ENCODE peak calls at places on chromosomes 2 and 18, in ten cellular contexts. N, K, F, M, D, H, W, G, P and X are unnamed samples.

GRCh38 chr2:140085674-140086073 is 1305.5 kb upstream of the NXPH2 start:
- DNase-seq in P (no peak), W (no peak), G (no peak), H (peak; percentile 7), N (no peak), M (no peak), D (no peak), F (no peak), K (no peak), X (no peak)

GRCh38 chr2:187187521-187187920 is 260.5 kb downstream of the CALCRL start:
- DNase-seq in N (no peak), H (no peak), G (no peak), F (no peak), M (no peak), P (no peak), W (no peak), K (no peak), D (no peak), X (no peak)

GRCh38 chr2:213723707-213724106 is 439.4 kb downstream of the SPAG16 start:
- DNase-seq in F (no peak), M (no peak), G (no peak), H (no peak), P (no peak), K (no peak), N (no peak), W (no peak), D (no peak), X (no peak)

GRCh38 chr2:33275689-33276444 is 200.6 kb upstream of the RASGRP3 start:
- DNase-seq in H (peak; percentile 97), G (peak; percentile 79), P (no peak), M (peak; percentile 95), K (no peak), D (no peak), N (peak; percentile 50), F (no peak), W (no peak), X (no peak)

GRCh38 chr2:161905389-161906046 is 168.5 kb downstream of the DPP4 start:
- DNase-seq in N (peak; percentile 51), M (no peak), W (no peak), K (no peak), F (no peak), H (peak; percentile 5), G (no peak), D (no peak), P (no peak), X (peak; percentile 37)

GRCh38 chr2:43294973-43295603 is 68.7 kb upstream of the ZFP36L2 start:
- DNase-seq in D (no peak), F (no peak), G (no peak), K (no peak), M (no peak), W (no peak), P (no peak), H (peak; percentile 60), N (no peak), X (peak; percentile 71)

GRCh38 chr18:22827216-22827615 is 105.9 kb upstream of the RBBP8 start:
- DNase-seq in M (no peak), F (no peak), H (peak; percentile 44), D (no peak), W (no peak), N (no peak), G (no peak), P (no peak), K (no peak), X (no peak)

GRCh38 chr18:25284278-25284677 is 67.7 kb downstream of the ZNF521 start:
- DNase-seq in P (no peak), M (no peak), D (no peak), G (no peak), W (no peak), F (no peak), H (peak; percentile 32), N (no peak), K (no peak), X (no peak)

GRCh38 chr18:55821219-55821618 is 233.2 kb upstream of the TCF4 start:
- DNase-seq in G (no peak), K (no peak), M (no peak), H (peak; percentile 79), W (no peak), D (no peak), P (no peak), N (peak; percentile 77), F (no peak), X (no peak)

GRCh38 chr2:216242365-216242764 is 129.9 kb downstream of the MARCHF4 start:
- DNase-seq in P (peak; percentile 46), W (no peak), H (no peak), K (no peak), M (no peak), F (no peak), G (peak; percentile 78), D (no peak), N (no peak), X (no peak)

GRCh38 chr18:49055787-49056186 is 105.0 kb upstream of the SMAD7 start:
- DNase-seq in F (peak; percentile 19), H (peak; percentile 88), D (no peak), P (no peak), K (no peak), W (peak; percentile 53), M (peak; percentile 91), G (peak; percentile 93), N (peak; percentile 17), X (peak; percentile 57)

GRCh38 chr2:119218478-119219064 is 5.1 kb upstream of the STEAP3 start:
- DNase-seq in P (peak; percentile 88), W (no peak), N (peak; percentile 54), G (no peak), F (no peak), M (no peak), K (no peak), H (peak; percentile 70), D (no peak), X (no peak)

GRCh38 chr2:169479257-169480078 is at the start of gene BBS5:
- DNase-seq in M (peak; percentile 87), D (peak; percentile 63), F (peak; percentile 62), W (peak; percentile 58), G (peak; percentile 91), P (peak; percentile 90), K (peak; percentile 15), H (peak; percentile 81), N (peak; percentile 73), X (peak; percentile 84)
- TF ChIP-seq CTCF in M (no peak), D (peak; percentile 62), F (peak; percentile 67), W (no peak), G (no peak), P (peak; percentile 73), K (peak; percentile 31), H (peak; percentile 29), N (peak; percentile 27), X (peak; percentile 33)

DNA sequence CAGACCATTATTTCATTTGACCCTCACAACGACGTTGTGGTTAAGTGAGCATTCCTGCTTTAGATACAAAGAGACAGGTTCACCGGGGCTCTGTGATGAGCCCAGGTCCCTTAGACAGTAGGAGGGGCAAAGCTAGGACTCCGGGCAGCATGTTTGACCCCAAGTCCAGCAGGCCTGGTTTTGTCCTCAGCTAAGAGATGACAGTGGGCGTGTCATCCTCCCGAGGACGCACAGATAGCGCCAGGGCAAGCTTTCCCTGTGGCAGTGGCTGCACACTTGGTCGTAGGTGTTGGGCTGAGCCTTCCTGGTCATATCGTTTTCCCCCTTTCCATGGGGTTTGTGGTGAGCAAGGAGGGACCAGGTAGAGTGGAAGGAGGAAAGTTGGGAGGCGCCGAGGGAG is 76.3 kb downstream of the MTCL1 start:
- DNase-seq in D (no peak), W (no peak), K (no peak), P (no peak), F (no peak), G (no peak), N (no peak), H (no peak), M (no peak), X (no peak)
- TF ChIP-seq CTCF in D (no peak), W (no peak), K (no peak), P (no peak), F (no peak), G (no peak), N (no peak), H (no peak), M (no peak), X (no peak)

GRCh38 chr18:468841-469796 is 31.4 kb downstream of the COLEC12 start:
- DNase-seq in M (no peak), N (no peak), F (no peak), G (no peak), P (no peak), D (no peak), H (no peak), K (no peak), W (no peak), X (no peak)
- TF ChIP-seq CTCF in M (no peak), N (no peak), F (no peak), G (no peak), P (no peak), D (no peak), H (no peak), K (no peak), W (no peak), X (no peak)

GRCh38 chr2:219009294-219009693 is 16.1 kb upstream of the CRYBA2 start:
- DNase-seq in N (no peak), H (no peak), D (no peak), W (no peak), F (no peak), K (no peak), P (no peak), M (no peak), G (no peak), X (no peak)

GRCh38 chr2:219010873-219011272 is 17.7 kb upstream of the CRYBA2 start:
- DNase-seq in H (no peak), K (no peak), M (no peak), G (no peak), D (no peak), W (no peak), N (no peak), P (no peak), F (no peak), X (no peak)

GRCh38 chr2:219010162-219010756 is 17.0 kb upstream of the CRYBA2 start:
- DNase-seq in K (no peak), G (no peak), M (no peak), D (no peak), F (no peak), H (no peak), P (peak; percentile 82), W (no peak), N (no peak), X (peak; percentile 69)
- TF ChIP-seq CTCF in K (peak; percentile 67), G (no peak), M (no peak), D (peak; percentile 57), F (peak; percentile 36), H (no peak), P (peak; percentile 81), W (no peak), N (peak; percentile 69), X (peak; percentile 60)